ENCODE peak calls at places on chromosomes 16 and 17, in eight cellular contexts. I is heart left ventricle, C is GM23338, T is skeletal muscle cell, D is psoas muscle, A is body of pancreas, H is A549, N is lung. G is an unnamed sample.

GRCh38 chr16:84718-85452 is 6.9 kb downstream of the MPG start:
- DNase-seq in I (peak; percentile 79), C (no peak), T (peak; percentile 89), D (peak; percentile 80), A (peak; percentile 41), H (no peak), N (peak; percentile 60), G (peak; percentile 63)

GRCh38 chr16:28531777-28532744 is 6.7 kb downstream of the NUPR1 start:
- DNase-seq in I (peak; percentile 85), C (peak; percentile 78), T (no peak), D (peak; percentile 87), A (peak; percentile 93), H (peak; percentile 66), N (peak; percentile 88), G (no peak)

GRCh38 chr17:60256174-60256573 is 106.4 kb downstream of the CA4 start:
- DNase-seq in I (no peak), C (no peak), T (no peak), D (no peak), A (no peak), H (no peak), N (no peak), G (no peak)

GRCh38 chr17:70447588-70447987 is 278.3 kb downstream of the KCNJ2 start:
- DNase-seq in I (no peak), C (no peak), T (no peak), D (no peak), A (no peak), H (no peak), N (no peak), G (no peak)

GRCh38 chr16:21277927-21278706 is at the start of gene CRYM:
- DNase-seq in I (peak; percentile 79), C (peak; percentile 89), T (no peak), D (peak; percentile 50), A (peak; percentile 76), H (peak; percentile 52), N (peak; percentile 55), G (peak; percentile 56)

GRCh38 chr16:53915452-53916160 is 211.7 kb downstream of the FTO start:
- DNase-seq in I (no peak), C (no peak), T (no peak), D (no peak), A (no peak), H (no peak), N (no peak), G (no peak)

GRCh38 chr17:81849457-81849856 is 10.9 kb downstream of the P4HB start:
- DNase-seq in I (no peak), C (no peak), T (no peak), D (no peak), A (no peak), H (no peak), N (no peak), G (no peak)

GRCh38 chr16:85517780-85518179 is 95.3 kb upstream of the GSE1 start:
- DNase-seq in I (no peak), C (no peak), T (no peak), D (no peak), A (no peak), H (no peak), N (no peak), G (no peak)

GRCh38 chr17:13557077-13557476 is 44.7 kb downstream of the HS3ST3A1 start:
- DNase-seq in I (no peak), C (no peak), T (no peak), D (no peak), A (no peak), H (no peak), N (no peak), G (no peak)

GRCh38 chr17:70552230-70552981 is 383.1 kb downstream of the KCNJ2 start:
- DNase-seq in I (no peak), C (peak; percentile 79), T (peak; percentile 6), D (no peak), A (no peak), H (peak; percentile 42), N (no peak), G (no peak)

GRCh38 chr17:2449486-2449885 is 48.6 kb upstream of the MNT start:
- DNase-seq in I (no peak), C (no peak), T (no peak), D (no peak), A (no peak), H (no peak), N (no peak), G (no peak)

GRCh38 chr17:5237541-5238016 is 2.9 kb upstream of the SCIMP start:
- DNase-seq in I (no peak), C (peak; percentile 93), T (peak; percentile 5), D (no peak), A (peak; percentile 62), H (peak; percentile 90), N (peak; percentile 69), G (peak; percentile 78)

GRCh38 chr17:7176870-7177209 is 2.3 kb downstream of the ASGR1 start:
- DNase-seq in I (no peak), C (peak; percentile 61), T (no peak), D (no peak), A (no peak), H (no peak), N (no peak), G (no peak)
- H3K4me3 ChIP-seq in I (peak overlapping the region; percentile 53), C (peak overlapping the region; percentile 90), T (peak overlapping the region; percentile 58), D (no peak overlapping the region), A (no peak overlapping the region), H (peak overlapping the region; percentile 54), N (no peak overlapping the region), G (no peak overlapping the region)

DNA sequence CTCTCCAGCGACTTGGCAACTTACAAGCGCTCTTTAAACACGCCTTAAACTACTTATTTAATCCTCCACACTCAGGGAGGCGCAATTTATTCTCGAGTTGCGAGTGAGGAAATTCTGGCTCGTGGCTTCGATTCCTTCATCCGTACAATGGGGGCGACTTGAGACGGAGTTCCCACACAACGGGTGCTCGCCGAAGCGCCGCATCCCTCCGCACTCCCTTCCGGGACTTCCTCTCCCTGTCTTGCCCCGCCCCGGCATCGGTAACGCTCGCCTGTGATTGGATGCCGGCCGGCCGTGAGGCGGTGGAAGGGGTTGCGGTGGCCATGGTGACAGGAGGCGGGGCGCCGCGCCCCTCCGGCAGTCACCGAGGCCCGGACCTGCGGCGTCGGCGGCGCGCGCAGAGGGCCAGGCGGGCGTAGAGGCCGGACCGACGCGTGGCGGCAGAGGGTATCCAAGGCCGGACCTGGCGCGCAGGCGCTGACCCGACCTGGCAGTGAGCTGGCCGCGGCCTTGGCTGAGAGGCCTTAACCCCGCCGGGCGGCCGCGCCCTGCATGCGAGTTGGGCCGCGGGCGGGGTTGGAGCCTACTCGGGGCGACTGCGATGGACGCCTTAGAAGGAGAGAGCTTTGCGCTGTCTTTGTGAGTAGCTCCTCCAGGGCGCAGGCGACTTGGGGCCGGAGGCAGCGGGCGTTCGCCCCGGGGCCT is at the start of gene ARL2BP:
- DNase-seq in I (peak; percentile 99), C (peak; percentile 99), T (peak; percentile 90), D (peak; percentile 99), A (peak; percentile 98), H (peak; percentile 99), N (peak; percentile 98), G (peak; percentile 98)
- H3K4me3 ChIP-seq in I (peak within 1 kb of the TSS; percentile 89), C (peak within 1 kb of the TSS; percentile 87), T (peak within 1 kb of the TSS; percentile 83), D (peak within 1 kb of the TSS; percentile 87), A (peak within 1 kb of the TSS; percentile 42), H (peak within 1 kb of the TSS; percentile 78), N (peak within 1 kb of the TSS; percentile 89), G (peak within 1 kb of the TSS; percentile 86)

GRCh38 chr16:68448360-68448970 is at the start of gene SMPD3:
- DNase-seq in I (peak; percentile 98), C (peak; percentile 100), T (peak; percentile 96), D (peak; percentile 97), A (peak; percentile 99), H (peak; percentile 99), N (peak; percentile 98), G (peak; percentile 97)

GRCh38 chr16:68445458-68445857 is 2.9 kb downstream of the SMPD3 start:
- DNase-seq in I (no peak), C (peak; percentile 94), T (no peak), D (no peak), A (peak; percentile 58), H (peak; percentile 66), N (peak; percentile 55), G (no peak)

GRCh38 chr16:68447721-68448359 is 468 bp downstream of the SMPD3 start:
- DNase-seq in I (no peak), C (no peak), T (no peak), D (no peak), A (no peak), H (no peak), N (no peak), G (no peak)

GRCh38 chr16:68444058-68444657 is 4.2 kb downstream of the SMPD3 start:
- DNase-seq in I (no peak), C (peak; percentile 84), T (no peak), D (no peak), A (peak; percentile 58), H (no peak), N (no peak), G (no peak)

DNA sequence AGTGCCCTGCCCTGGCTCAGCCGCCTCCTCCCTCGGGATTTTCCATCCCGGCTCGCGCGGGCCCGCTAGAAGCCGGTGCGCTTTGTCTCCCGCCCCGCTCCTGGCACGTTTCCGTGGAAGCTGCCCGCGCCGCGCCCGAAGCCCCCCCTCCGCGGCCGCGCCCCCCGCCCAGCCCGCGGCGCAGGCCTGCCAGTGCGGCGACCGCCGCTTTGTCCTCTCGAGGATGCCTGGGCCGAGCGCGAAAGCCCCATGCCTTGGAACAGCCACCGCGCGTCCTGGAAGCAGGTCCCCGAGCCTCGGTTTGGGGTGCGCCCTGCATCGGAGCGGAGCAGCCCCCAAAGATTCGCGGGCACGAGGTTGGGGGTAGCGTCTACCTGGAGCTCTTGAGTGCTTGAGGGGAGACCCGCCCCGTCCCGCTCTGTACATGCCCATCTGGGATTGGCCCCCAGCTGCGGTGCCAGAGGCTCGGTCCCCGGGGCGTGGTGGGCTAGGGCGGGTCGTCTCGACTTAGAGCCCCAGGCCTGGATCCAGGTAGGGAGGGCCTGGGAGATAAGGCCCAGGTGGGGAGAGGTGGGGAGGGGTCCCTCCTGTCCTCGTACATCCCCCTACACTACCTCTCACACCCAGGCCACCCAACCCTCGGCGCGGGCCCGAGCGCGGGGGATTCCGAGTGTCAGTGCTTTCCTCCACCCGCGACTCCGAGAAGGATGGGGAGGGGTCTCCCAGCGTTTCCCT is 1.2 kb downstream of the SMPD3 start:
- DNase-seq in I (no peak), C (peak; percentile 50), T (no peak), D (no peak), A (no peak), H (no peak), N (no peak), G (no peak)
- H3K4me3 ChIP-seq in I (no peak overlapping the region), C (peak overlapping the region; percentile 63), T (no peak overlapping the region), D (no peak overlapping the region), A (no peak overlapping the region), H (no peak overlapping the region), N (peak overlapping the region; percentile 35), G (no peak overlapping the region)

GRCh38 chr17:54902611-54903010 is 2.0 kb downstream of the TOM1L1 start:
- DNase-seq in I (no peak), C (no peak), T (no peak), D (no peak), A (no peak), H (no peak), N (no peak), G (no peak)

GRCh38 chr17:54900457-54901229 is at the start of gene TOM1L1:
- DNase-seq in I (peak; percentile 84), C (peak; percentile 94), T (no peak), D (peak; percentile 60), A (peak; percentile 93), H (peak; percentile 85), N (peak; percentile 80), G (peak; percentile 49)

GRCh38 chr17:54903375-54903774 is 2.7 kb downstream of the TOM1L1 start:
- DNase-seq in I (peak; percentile 65), C (no peak), T (no peak), D (peak; percentile 16), A (peak; percentile 93), H (peak; percentile 39), N (peak; percentile 46), G (no peak)

GRCh38 chr17:54901230-54901847 is 687 bp downstream of the TOM1L1 start:
- DNase-seq in I (no peak), C (peak; percentile 6), T (no peak), D (no peak), A (peak; percentile 13), H (peak; percentile 83), N (peak; percentile 35), G (no peak)

GRCh38 chr17:54902017-54902416 is 1.4 kb downstream of the TOM1L1 start:
- DNase-seq in I (no peak), C (no peak), T (no peak), D (no peak), A (no peak), H (no peak), N (no peak), G (no peak)
- H3K4me3 ChIP-seq in I (no peak overlapping the region), C (no peak overlapping the region), T (no peak overlapping the region), D (no peak overlapping the region), A (no peak overlapping the region), H (peak overlapping the region; percentile 90), N (no peak overlapping the region), G (no peak overlapping the region)